ENCODE peak calls at places on chromosomes 11 and 22, in seven cellular contexts. A is BE2C, K is HCT116, R is PC-3, U is heart right ventricle, D is SJSA1, X is Karpas-422. B is an unnamed sample. For H3K4me1, the result is how much of the 10 kb centered on the place peaks cover.

GRCh38 chr11:29184939-29185890 is 831.6 kb downstream of the KCNA4 start:
- DNase-seq in R (peak), A (no peak), U (no peak), D (peak), X (no peak), K (no peak), B (no peak)

GRCh38 chr11:101848262-101848661 is 66.5 kb upstream of the CEP126 start:
- DNase-seq in X (peak), D (no peak), U (no peak), R (peak), A (peak), K (no peak), B (no peak)

GRCh38 chr22:37639070-37639760 is at the start of gene SH3BP1:
- DNase-seq in R (peak), D (peak), K (no peak), A (peak), U (peak), X (peak), B (peak)

GRCh38 chr11:114088216-114088615 is 28.7 kb downstream of the ZBTB16 start:
- DNase-seq in R (peak), A (no peak), U (no peak), K (no peak), D (no peak), X (no peak), B (peak)

GRCh38 chr11:112025682-112026081 is 474 bp downstream of the DLAT start:
- DNase-seq in D (no peak), A (no peak), K (no peak), U (no peak), X (no peak), R (no peak), B (no peak)

GRCh38 chr11:82791779-82792178 is 58.1 kb upstream of the FAM181B start:
- DNase-seq in K (no peak), D (no peak), U (no peak), R (no peak), X (no peak), A (peak), B (no peak)

GRCh38 chr22:39967996-39968968 is 8.1 kb downstream of the TMA7B start:
- DNase-seq in K (no peak), A (no peak), R (no peak), D (peak), X (no peak), U (peak), B (no peak)

GRCh38 chr11:34564807-34565241 is 51.2 kb upstream of the ELF5 start:
- DNase-seq in R (no peak), A (no peak), K (no peak), U (no peak), X (no peak), D (no peak), B (peak)

GRCh38 chr11:13781153-13781552 is 112.7 kb downstream of the FAR1 start:
- DNase-seq in D (no peak), A (no peak), K (no peak), R (peak), X (no peak), U (no peak), B (no peak)

GRCh38 chr22:27593378-27593777 is 208.2 kb downstream of the MN1 start:
- DNase-seq in K (no peak), D (no peak), R (no peak), X (no peak), U (no peak), A (no peak), B (no peak)

GRCh38 chr22:38325575-38325974 is 8.3 kb upstream of the CSNK1E start:
- DNase-seq in D (no peak), R (no peak), A (no peak), U (no peak), K (no peak), X (no peak), B (no peak)

GRCh38 chr11:20161923-20162322 is 1.6 kb upstream of the DBX1 start:
- DNase-seq in K (no peak), R (no peak), X (no peak), D (no peak), A (no peak), U (no peak), B (no peak)

GRCh38 chr22:38257170-38257569 is 15.6 kb downstream of the TMEM184B start:
- DNase-seq in K (no peak), A (no peak), D (no peak), U (no peak), X (no peak), R (peak), B (no peak)

GRCh38 chr11:57300785-57301184 is 24.0 kb downstream of the TNKS1BP1 start:
- DNase-seq in A (no peak), X (no peak), R (no peak), U (no peak), D (peak), K (no peak), B (no peak)

GRCh38 chr11:130403301-130403804 is 25.1 kb downstream of the ADAMTS8 start:
- DNase-seq in A (no peak), X (no peak), K (no peak), D (peak), U (peak), R (peak), B (peak)

GRCh38 chr11:117908959-117909610 is 20.1 kb downstream of the TMPRSS13 start:
- DNase-seq in D (no peak), X (no peak), A (peak), R (no peak), U (no peak), K (no peak), B (peak)

GRCh38 chr11:128890543-128891409 is at the start of gene KCNJ5:
- DNase-seq in D (no peak), X (no peak), K (no peak), U (peak), A (peak), R (peak), B (peak)

GRCh38 chr22:46894851-46895640 is 132.6 kb downstream of the TBC1D22A start:
- DNase-seq in X (no peak), K (no peak), A (no peak), R (no peak), D (no peak), U (no peak), B (no peak)

GRCh38 chr11:73072935-73073481 is 69.1 kb downstream of the FCHSD2 start:
- DNase-seq in U (no peak), X (peak), K (no peak), D (no peak), A (no peak), R (peak), B (no peak)

GRCh38 chr11:101428918-101429317 is 154.9 kb downstream of the TRPC6 start:
- DNase-seq in R (peak), D (no peak), U (no peak), X (peak), K (peak), A (no peak), B (no peak)

GRCh38 chr11:6658647-6659046 is 3.0 kb upstream of the DCHS1 start:
- DNase-seq in X (no peak), A (no peak), R (no peak), D (no peak), K (no peak), U (no peak), B (no peak)

GRCh38 chr11:12243511-12243910 is 133.1 kb downstream of the MICAL2 start:
- DNase-seq in D (no peak), A (no peak), K (no peak), X (no peak), U (no peak), R (no peak), B (no peak)

GRCh38 chr11:79100093-79100704 is 340.6 kb downstream of the TENM4 start:
- DNase-seq in X (peak), U (no peak), K (peak), D (no peak), A (peak), R (peak), B (no peak)

GRCh38 chr11:30218278-30218677 is 12.5 kb upstream of the FSHB start:
- DNase-seq in D (no peak), U (no peak), A (no peak), X (no peak), R (no peak), K (no peak), B (no peak)

GRCh38 chr11:124745835-124746620 is 6.0 kb downstream of the VSIG2 start:
- DNase-seq in K (no peak), U (no peak), X (peak), A (no peak), R (no peak), D (no peak), B (no peak)

GRCh38 chr11:44016129-44016528 is 31.7 kb upstream of the ACCSL start:
- DNase-seq in D (peak), A (peak), R (peak), X (no peak), K (no peak), U (peak), B (peak)

GRCh38 chr11:45225277-45225676 is 60.9 kb downstream of the SYT13 start:
- DNase-seq in X (no peak), D (no peak), A (no peak), K (no peak), U (no peak), R (peak), B (no peak)

GRCh38 chr22:17753401-17753989 is 20.8 kb downstream of the BID start:
- DNase-seq in K (no peak), A (no peak), U (no peak), D (no peak), X (no peak), R (peak), B (no peak)

GRCh38 chr11:84543367-84544159 is 1083.6 kb downstream of the DLG2 start:
- DNase-seq in A (peak), K (no peak), X (no peak), U (no peak), D (no peak), R (no peak), B (no peak)

GRCh38 chr11:130389315-130389935 is 39.0 kb downstream of the ADAMTS8 start:
- DNase-seq in U (peak), R (no peak), X (no peak), A (no peak), K (no peak), D (no peak), B (no peak)

GRCh38 chr11:75532200-75532972 is 6.6 kb upstream of the GDPD5 start:
- DNase-seq in D (peak), R (peak), K (peak), X (peak), U (peak), A (peak), B (peak)

DNA sequence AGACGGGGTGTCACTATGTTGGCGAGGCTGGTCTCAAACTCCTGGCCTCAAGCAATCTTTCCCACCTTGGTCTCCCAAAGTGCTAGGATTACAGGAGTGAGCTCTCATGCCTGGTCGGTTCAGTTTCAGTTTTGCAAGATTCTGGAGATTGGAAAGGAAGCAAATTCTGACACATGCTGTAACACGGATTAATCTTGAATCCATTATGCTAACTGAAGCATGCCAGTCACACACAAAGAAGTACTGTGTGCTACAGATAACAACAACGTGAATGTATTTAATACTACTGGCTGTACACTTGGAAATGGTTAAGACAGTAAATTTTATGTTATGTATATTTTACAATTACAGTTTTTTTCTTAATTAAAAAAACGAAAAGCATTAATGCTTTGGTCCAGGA is 107.6 kb downstream of the MED15 start:
- DNase-seq in A (no peak), U (no peak), K (no peak), R (no peak), X (no peak), D (no peak), B (no peak)
- H3K4me1 ChIP-seq in A (under half), U (under half), K (under half), R (under half), X (under half), D (under half), B (under half)

DNA sequence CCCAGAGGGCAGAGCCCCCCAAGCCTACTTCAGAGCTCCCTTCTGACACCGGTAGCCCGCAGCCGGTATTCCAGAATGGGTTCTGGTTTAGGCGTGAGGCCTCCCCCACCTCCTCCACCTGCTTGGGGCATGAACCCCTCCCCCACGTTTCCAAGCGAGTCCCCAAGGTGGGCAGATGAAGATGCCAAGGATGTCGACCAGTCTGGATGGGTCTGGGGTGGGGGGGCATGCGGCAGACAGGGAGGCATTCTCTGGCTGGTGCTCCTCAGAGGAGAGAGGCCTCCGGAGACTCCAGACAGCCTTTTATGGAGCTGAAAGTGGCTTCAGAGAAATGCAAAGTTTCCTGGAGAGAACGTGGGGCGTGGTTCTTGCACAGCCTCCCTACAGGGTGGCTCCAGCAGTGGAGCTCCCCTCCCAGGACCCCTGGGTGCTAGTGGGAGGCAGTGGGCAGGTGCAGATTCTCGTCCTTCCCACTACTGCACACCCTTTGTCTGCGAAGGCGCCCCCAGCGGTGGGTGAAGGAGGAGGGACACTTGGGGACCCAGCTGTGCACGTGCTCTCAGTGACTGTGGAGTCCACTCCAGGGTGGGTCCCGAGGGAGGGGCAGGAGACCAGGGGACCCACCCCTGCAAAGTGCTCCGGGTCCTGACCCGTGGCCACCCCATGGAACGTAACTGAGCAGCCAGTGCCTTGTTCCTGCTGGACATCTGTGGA is 4.2 kb downstream of the CCND1 start:
- DNase-seq in X (peak), K (no peak), A (peak), U (no peak), D (no peak), R (peak), B (no peak)
- H3K4me1 ChIP-seq in X (under half), K (under half), A (under half), U (under half), D (half or more), R (half or more), B (under half)

GRCh38 chr11:61336171-61336935 is 3.3 kb downstream of the TKFC start:
- DNase-seq in U (peak), D (peak), R (peak), X (peak), K (peak), A (peak), B (peak)

GRCh38 chr11:61339490-61339878 is 6.5 kb downstream of the TKFC start:
- DNase-seq in D (no peak), A (no peak), K (no peak), R (no peak), U (no peak), X (no peak), B (no peak)

GRCh38 chr11:61335355-61335710 is 2.3 kb downstream of the TKFC start:
- DNase-seq in D (no peak), U (no peak), A (no peak), R (no peak), K (no peak), X (peak), B (no peak)

GRCh38 chr11:61338783-61339489 is 5.9 kb downstream of the TKFC start:
- DNase-seq in A (no peak), K (no peak), U (no peak), D (no peak), R (no peak), X (no peak), B (no peak)

DNA sequence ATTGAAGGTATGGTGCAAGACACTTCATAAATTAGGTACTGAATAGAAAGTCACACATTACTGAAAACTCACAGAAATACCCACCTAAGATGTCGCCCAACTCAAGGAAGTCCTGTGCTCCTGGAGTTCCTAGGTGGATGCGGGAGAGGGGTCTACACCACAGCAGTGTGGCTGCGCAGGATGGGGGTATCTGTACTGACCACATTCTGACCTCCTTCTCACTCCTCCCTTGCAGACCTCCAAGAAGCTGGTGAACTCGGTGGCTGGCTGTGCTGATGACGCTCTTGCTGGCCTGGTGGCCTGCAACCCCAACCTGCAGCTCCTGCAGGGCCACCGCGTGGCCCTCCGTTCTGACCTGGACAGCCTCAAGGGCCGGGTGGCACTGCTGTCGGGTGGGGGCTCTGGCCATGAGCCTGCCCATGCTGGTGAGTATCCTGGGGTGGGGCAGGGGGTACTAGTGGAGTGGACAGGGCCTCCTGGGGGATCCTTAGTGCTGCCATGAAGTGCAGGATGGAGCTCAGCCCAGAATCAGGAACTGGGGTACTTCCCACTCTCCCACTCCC is 4.8 kb downstream of the TKFC start:
- DNase-seq in U (no peak), X (no peak), D (no peak), A (no peak), K (no peak), R (no peak), B (no peak)
- H3K4me1 ChIP-seq in U (under half), X (under half), D (under half), A (under half), K (under half), R (under half), B (under half)

DNA sequence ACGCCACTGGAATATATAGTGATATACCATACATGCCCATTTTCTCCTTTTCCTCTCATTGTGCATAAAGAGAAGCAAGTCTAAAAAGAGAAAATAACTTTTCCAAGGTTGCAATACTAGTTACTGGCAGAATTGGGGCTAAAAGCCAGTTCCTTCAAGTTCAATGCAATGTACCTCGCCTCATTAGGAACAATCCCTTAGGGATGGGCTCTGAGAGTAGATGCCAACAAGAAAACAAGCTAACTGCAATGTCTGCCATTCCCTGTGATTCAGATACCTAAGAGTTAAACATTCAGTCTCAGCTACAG is 114.3 kb downstream of the RBFOX2 start:
- DNase-seq in K (no peak), X (no peak), U (no peak), R (no peak), D (no peak), A (no peak), B (no peak)
- H3K4me1 ChIP-seq in K (under half), X (under half), U (half or more), R (under half), D (under half), A (under half), B (half or more)

GRCh38 chr22:49211176-49211575 is 616.5 kb downstream of the BRD1 start:
- DNase-seq in R (no peak), K (no peak), X (no peak), D (peak), U (no peak), A (no peak), B (no peak)
- H3K4me1 ChIP-seq in R (under half), K (under half), X (under half), D (under half), U (under half), A (under half), B (under half)